ENCODE peak calls at places on chromosomes 4 and X, in seven cellular contexts. D, B, R, L, Z, C and U are unnamed samples.
A peak's percentile ranks its signal among the peaks of the same experiment; 100 is the strongest.

GRCh38 chr4:97576955-97577354 is 566.3 kb downstream of the STPG2 start:
- DNase-seq in R (no peak), D (no peak), C (no peak), B (no peak), L (no peak), Z (no peak), U (no peak)

GRCh38 chr4:157265281-157265680 is 44.8 kb downstream of the GRIA2 start:
- DNase-seq in B (peak; percentile 25), C (no peak), Z (no peak), L (no peak), D (no peak), R (peak; percentile 2), U (peak; percentile 36)

GRCh38 chrX:8607326-8607725 is 124.6 kb downstream of the ANOS1 start:
- DNase-seq in B (no peak), Z (no peak), L (no peak), C (no peak), D (no peak), R (no peak), U (peak; percentile 2)

GRCh38 chr4:113641025-113641431 is 120.5 kb downstream of the CAMK2D start:
- DNase-seq in R (no peak), D (no peak), Z (no peak), B (no peak), C (no peak), L (no peak), U (no peak)

GRCh38 chr4:10781805-10782204 is 97.2 kb upstream of the CLNK start:
- DNase-seq in D (no peak), L (no peak), R (no peak), B (no peak), C (no peak), Z (no peak), U (no peak)

GRCh38 chr4:112099701-112100289 is 45.5 kb upstream of the FAM241A start:
- DNase-seq in R (peak; percentile 31), D (peak; percentile 73), Z (no peak), B (no peak), C (no peak), L (peak; percentile 71), U (peak; percentile 57)

GRCh38 chr4:111602848-111603247 is 542.4 kb upstream of the FAM241A start:
- DNase-seq in L (peak; percentile 1), C (no peak), Z (no peak), R (no peak), D (peak; percentile 28), B (no peak), U (no peak)

GRCh38 chrX:136067946-136068345 is 79.4 kb upstream of the FHL1 start:
- DNase-seq in C (no peak), R (no peak), L (no peak), Z (no peak), D (no peak), B (no peak), U (no peak)

GRCh38 chr4:67765401-67765800 is 11.2 kb upstream of the GNRHR start:
- DNase-seq in B (no peak), L (no peak), C (no peak), D (peak; percentile 29), R (no peak), Z (no peak), U (no peak)

GRCh38 chr4:6627832-6628231 is 12.7 kb upstream of the MRFAP1 start:
- DNase-seq in C (no peak), Z (no peak), D (no peak), R (no peak), L (no peak), B (no peak), U (no peak)

GRCh38 chr4:153217440-153217839 is 13.2 kb downstream of the TRIM2 start:
- DNase-seq in C (no peak), B (no peak), L (peak; percentile 58), D (no peak), Z (no peak), R (no peak), U (no peak)

GRCh38 chr4:72326692-72327632 is 242.1 kb downstream of the ADAMTS3 start:
- DNase-seq in D (peak; percentile 42), C (no peak), R (no peak), Z (no peak), L (peak; percentile 32), B (no peak), U (peak; percentile 51)

GRCh38 chr4:121648518-121648917 is 48.3 kb downstream of the ANXA5 start:
- DNase-seq in R (no peak), Z (no peak), C (peak; percentile 62), B (no peak), D (no peak), L (no peak), U (peak; percentile 45)

GRCh38 chrX:36916941-36917340 is 91.2 kb upstream of the FAM47C start:
- DNase-seq in Z (no peak), C (no peak), B (no peak), D (no peak), R (no peak), L (no peak), U (no peak)

GRCh38 chr4:8917868-8918783 is 46.5 kb upstream of the HMX1 start:
- DNase-seq in D (peak; percentile 19), B (peak; percentile 82), R (peak; percentile 65), Z (peak; percentile 98), L (no peak), C (peak; percentile 34), U (peak; percentile 71)

GRCh38 chrX:2583194-2584162 is 82.7 kb upstream of the DHRSX start:
- DNase-seq in B (no peak), D (no peak), R (no peak), Z (no peak), L (no peak), C (no peak), U (no peak)

GRCh38 chr4:42271096-42271495 is 118.6 kb upstream of the BEND4 start:
- DNase-seq in L (no peak), D (no peak), Z (no peak), B (peak; percentile 53), C (no peak), R (no peak), U (no peak)

GRCh38 chr4:42262701-42263490 is 110.4 kb upstream of the BEND4 start:
- DNase-seq in R (no peak), D (no peak), L (peak; percentile 55), B (no peak), C (no peak), Z (no peak), U (no peak)

GRCh38 chr4:42265782-42266602 is 113.5 kb upstream of the BEND4 start:
- DNase-seq in C (no peak), Z (peak; percentile 37), D (no peak), R (no peak), B (no peak), L (no peak), U (no peak)

GRCh38 chr4:42267724-42268123 is 115.3 kb upstream of the BEND4 start:
- DNase-seq in Z (no peak), L (no peak), D (no peak), C (no peak), R (no peak), B (no peak), U (no peak)

DNA sequence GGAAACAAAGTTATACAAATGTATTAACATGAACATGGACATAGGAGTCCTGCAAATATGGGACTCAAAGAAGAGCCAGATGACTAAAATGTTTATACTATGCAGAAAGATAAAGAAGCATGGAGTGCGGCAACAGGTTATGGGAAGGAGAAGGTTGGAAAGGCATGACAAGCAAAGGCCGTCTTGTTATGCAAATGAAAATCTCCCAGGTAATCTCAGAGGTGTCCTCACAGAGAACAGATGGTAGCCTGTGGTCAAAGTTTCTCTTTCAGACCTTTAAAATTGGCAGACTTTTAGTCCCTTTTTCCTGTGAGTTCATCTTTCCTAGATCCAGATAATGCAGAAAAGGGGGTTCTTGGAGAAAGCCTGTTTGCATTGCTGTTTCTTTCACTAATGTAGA is 116.4 kb upstream of the BEND4 start:
- DNase-seq in R (no peak), L (no peak), C (no peak), D (no peak), Z (no peak), B (no peak), U (no peak)
- H3K18ac ChIP-seq in R (no peak overlapping the region), L (no peak overlapping the region), C (no peak overlapping the region), D (no peak overlapping the region), Z (no peak overlapping the region), B (no peak overlapping the region), U (no peak overlapping the region)

GRCh38 chr4:107046261-107046660 is 10.1 kb upstream of the DKK2 start:
- DNase-seq in B (no peak), D (no peak), L (no peak), C (no peak), R (no peak), Z (no peak), U (no peak)

DNA sequence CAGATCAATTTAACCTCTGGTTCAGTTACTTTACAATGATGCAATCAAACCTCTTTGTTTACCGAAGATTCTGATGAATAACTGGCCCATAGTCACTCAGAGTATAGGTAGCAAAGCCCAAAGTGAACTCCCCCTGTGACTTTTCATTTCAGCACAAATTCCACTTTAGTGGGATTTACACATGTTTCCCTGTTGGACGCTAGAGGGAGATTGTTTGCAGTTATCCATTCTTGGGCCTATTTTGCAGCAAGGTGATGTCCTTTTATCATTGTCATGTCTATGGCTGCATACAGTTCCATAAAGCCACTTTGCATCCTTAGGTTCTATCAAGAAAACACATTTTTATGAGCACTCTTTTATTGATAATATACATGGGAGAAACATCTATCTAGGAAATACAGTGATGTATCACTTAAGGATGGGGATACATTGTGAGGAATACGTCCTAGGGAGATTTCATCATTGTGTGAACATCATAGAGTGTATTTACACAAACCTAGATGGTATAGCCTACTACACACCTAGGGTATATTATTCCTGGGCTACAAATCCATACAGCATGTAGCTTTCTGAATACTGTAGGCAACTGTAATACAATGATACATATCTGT is 14.5 kb upstream of the DKK2 start:
- DNase-seq in L (peak; percentile 30), R (peak; percentile 3), D (peak; percentile 10), C (no peak), Z (no peak), B (no peak), U (peak; percentile 30)
- H3K23ac ChIP-seq in L (no peak overlapping the region), R (no peak overlapping the region), D (no peak overlapping the region), C (no peak overlapping the region), Z (no peak overlapping the region), B (no peak overlapping the region), U (no peak overlapping the region)

DNA sequence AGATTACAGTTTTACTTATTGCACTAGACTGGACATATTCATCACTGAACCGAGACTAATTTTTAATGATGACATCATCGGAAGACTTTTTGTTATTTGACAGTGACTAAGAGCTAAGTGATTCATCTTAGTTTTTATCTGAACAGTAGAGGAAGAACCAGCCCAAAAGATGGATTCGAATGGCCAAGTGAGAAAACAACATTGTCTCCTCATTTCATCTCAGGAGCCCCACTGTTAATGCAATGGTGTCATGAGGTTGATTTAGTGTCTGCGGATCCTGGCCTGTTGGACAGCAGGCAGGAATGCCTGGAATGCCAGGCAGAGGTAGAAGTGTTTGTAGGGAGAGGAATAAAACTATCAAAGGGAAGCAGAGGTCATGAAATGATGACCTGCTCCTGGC is 37.8 kb upstream of the HPF1 start:
- DNase-seq in R (no peak), Z (no peak), D (no peak), L (no peak), B (no peak), C (no peak), U (peak; percentile 40)
- H3K18ac ChIP-seq in R (no peak overlapping the region), Z (no peak overlapping the region), D (no peak overlapping the region), L (no peak overlapping the region), B (no peak overlapping the region), C (no peak overlapping the region), U (no peak overlapping the region)

GRCh38 chrX:152960115-152960514 is 33.8 kb downstream of the PNMA5 start:
- DNase-seq in B (no peak), Z (no peak), L (no peak), C (no peak), D (no peak), R (no peak), U (no peak)

GRCh38 chrX:152959626-152960025 is 34.3 kb downstream of the PNMA5 start:
- DNase-seq in L (no peak), B (no peak), C (no peak), R (no peak), Z (no peak), D (no peak), U (no peak)

GRCh38 chrX:152958047-152958446 is 35.9 kb downstream of the PNMA5 start:
- DNase-seq in B (no peak), L (no peak), C (peak; percentile 72), D (no peak), Z (no peak), R (no peak), U (peak; percentile 1)

GRCh38 chrX:152958524-152959465 is 35.1 kb downstream of the PNMA5 start:
- DNase-seq in R (peak; percentile 81), C (peak; percentile 86), Z (peak; percentile 95), D (peak; percentile 85), B (peak; percentile 87), L (peak; percentile 86), U (peak; percentile 88)
- H3K23ac ChIP-seq in R (no peak overlapping the region), C (no peak overlapping the region), Z (no peak overlapping the region), D (no peak overlapping the region), B (no peak overlapping the region), L (no peak overlapping the region), U (no peak overlapping the region)